ENCODE peak calls at places on chromosomes 6 and 20, in nine cellular contexts. One of them, this sample, is unnamed.

GRCh38 chr6:122374307-122374706 is 25.1 kb upstream of the HSF2 start:
- DNase-seq in brain microvascular endothelial cell: no peak
- DNase-seq in psoas muscle: no peak
- DNase-seq in BJ: no peak
- DNase-seq in CD8-positive, alpha-beta T cell: no peak
- DNase-seq in fibroblast of the aortic adventitia: no peak
- DNase-seq in fibroblast of pulmonary artery: no peak
- DNase-seq in CD8-positive, alpha-beta memory T cell: no peak
- DNase-seq in left lung: no peak
- DNase-seq in this sample: no peak

GRCh38 chr20:16926626-16927025 is 178.5 kb downstream of the OTOR start:
- DNase-seq in brain microvascular endothelial cell: no peak
- DNase-seq in fibroblast of pulmonary artery: no peak
- DNase-seq in CD8-positive, alpha-beta memory T cell: no peak
- DNase-seq in left lung: no peak
- DNase-seq in fibroblast of the aortic adventitia: no peak
- DNase-seq in psoas muscle: no peak
- DNase-seq in CD8-positive, alpha-beta T cell: no peak
- DNase-seq in BJ: no peak
- DNase-seq in this sample: no peak

GRCh38 chr6:8084586-8084985 is 17.8 kb downstream of the EEF1E1 start:
- DNase-seq in brain microvascular endothelial cell: no peak
- DNase-seq in CD8-positive, alpha-beta memory T cell: no peak
- DNase-seq in BJ: no peak
- DNase-seq in CD8-positive, alpha-beta T cell: no peak
- DNase-seq in fibroblast of pulmonary artery: peak
- DNase-seq in fibroblast of the aortic adventitia: peak
- DNase-seq in psoas muscle: no peak
- DNase-seq in left lung: no peak
- DNase-seq in this sample: no peak

GRCh38 chr6:6695711-6696048 is 107.2 kb downstream of the LY86 start:
- DNase-seq in CD8-positive, alpha-beta memory T cell: no peak
- DNase-seq in BJ: no peak
- DNase-seq in fibroblast of the aortic adventitia: peak
- DNase-seq in psoas muscle: no peak
- DNase-seq in brain microvascular endothelial cell: no peak
- DNase-seq in fibroblast of pulmonary artery: peak
- DNase-seq in CD8-positive, alpha-beta T cell: no peak
- DNase-seq in left lung: no peak
- DNase-seq in this sample: no peak

GRCh38 chr6:22884441-22884840 is 315.1 kb downstream of the HDGFL1 start:
- DNase-seq in fibroblast of pulmonary artery: no peak
- DNase-seq in fibroblast of the aortic adventitia: no peak
- DNase-seq in CD8-positive, alpha-beta T cell: no peak
- DNase-seq in brain microvascular endothelial cell: no peak
- DNase-seq in psoas muscle: no peak
- DNase-seq in BJ: no peak
- DNase-seq in CD8-positive, alpha-beta memory T cell: no peak
- DNase-seq in left lung: no peak
- DNase-seq in this sample: no peak

GRCh38 chr6:110178626-110179405 is 654 bp downstream of the WASF1 start:
- DNase-seq in BJ: peak
- DNase-seq in psoas muscle: peak
- DNase-seq in fibroblast of the aortic adventitia: peak
- DNase-seq in fibroblast of pulmonary artery: peak
- DNase-seq in CD8-positive, alpha-beta T cell: peak
- DNase-seq in left lung: peak
- DNase-seq in CD8-positive, alpha-beta memory T cell: peak
- DNase-seq in brain microvascular endothelial cell: peak
- DNase-seq in this sample: peak

GRCh38 chr6:85771455-85771854 is 128.8 kb upstream of the SYNCRIP start:
- DNase-seq in CD8-positive, alpha-beta memory T cell: no peak
- DNase-seq in fibroblast of pulmonary artery: no peak
- DNase-seq in left lung: no peak
- DNase-seq in psoas muscle: no peak
- DNase-seq in BJ: no peak
- DNase-seq in fibroblast of the aortic adventitia: no peak
- DNase-seq in CD8-positive, alpha-beta T cell: no peak
- DNase-seq in brain microvascular endothelial cell: no peak
- DNase-seq in this sample: no peak

GRCh38 chr6:139173172-139173571 is 38.3 kb downstream of the HECA start:
- DNase-seq in CD8-positive, alpha-beta memory T cell: peak
- DNase-seq in fibroblast of the aortic adventitia: no peak
- DNase-seq in psoas muscle: no peak
- DNase-seq in brain microvascular endothelial cell: no peak
- DNase-seq in BJ: no peak
- DNase-seq in CD8-positive, alpha-beta T cell: no peak
- DNase-seq in fibroblast of pulmonary artery: no peak
- DNase-seq in left lung: no peak
- DNase-seq in this sample: no peak

GRCh38 chr6:110951986-110952794 is 6.3 kb upstream of the GTF3C6 start:
- DNase-seq in fibroblast of the aortic adventitia: peak
- DNase-seq in fibroblast of pulmonary artery: peak
- DNase-seq in CD8-positive, alpha-beta memory T cell: no peak
- DNase-seq in brain microvascular endothelial cell: peak
- DNase-seq in CD8-positive, alpha-beta T cell: no peak
- DNase-seq in left lung: no peak
- DNase-seq in BJ: no peak
- DNase-seq in psoas muscle: no peak
- DNase-seq in this sample: no peak

GRCh38 chr20:36018208-36018988 is 50.0 kb downstream of the CNBD2 start:
- DNase-seq in fibroblast of the aortic adventitia: no peak
- DNase-seq in brain microvascular endothelial cell: no peak
- DNase-seq in left lung: no peak
- DNase-seq in fibroblast of pulmonary artery: no peak
- DNase-seq in BJ: no peak
- DNase-seq in psoas muscle: no peak
- DNase-seq in CD8-positive, alpha-beta T cell: no peak
- DNase-seq in CD8-positive, alpha-beta memory T cell: no peak
- DNase-seq in this sample: no peak

GRCh38 chr6:44311767-44312166 is 1.4 kb downstream of the AARS2 start:
- DNase-seq in fibroblast of the aortic adventitia: no peak
- DNase-seq in CD8-positive, alpha-beta T cell: no peak
- DNase-seq in brain microvascular endothelial cell: no peak
- DNase-seq in BJ: no peak
- DNase-seq in fibroblast of pulmonary artery: no peak
- DNase-seq in psoas muscle: no peak
- DNase-seq in left lung: no peak
- DNase-seq in CD8-positive, alpha-beta memory T cell: no peak
- DNase-seq in this sample: no peak

GRCh38 chr20:31630187-31630790 is 7.4 kb upstream of the COX4I2 start:
- DNase-seq in BJ: no peak
- DNase-seq in CD8-positive, alpha-beta memory T cell: no peak
- DNase-seq in fibroblast of pulmonary artery: peak
- DNase-seq in brain microvascular endothelial cell: no peak
- DNase-seq in fibroblast of the aortic adventitia: peak
- DNase-seq in CD8-positive, alpha-beta T cell: no peak
- DNase-seq in psoas muscle: no peak
- DNase-seq in left lung: peak
- DNase-seq in this sample: no peak

GRCh38 chr6:106114492-106114891 is 28.4 kb downstream of the PRDM1 start:
- DNase-seq in CD8-positive, alpha-beta memory T cell: no peak
- DNase-seq in fibroblast of pulmonary artery: no peak
- DNase-seq in brain microvascular endothelial cell: no peak
- DNase-seq in CD8-positive, alpha-beta T cell: no peak
- DNase-seq in BJ: no peak
- DNase-seq in fibroblast of the aortic adventitia: no peak
- DNase-seq in psoas muscle: no peak
- DNase-seq in left lung: no peak
- DNase-seq in this sample: no peak

GRCh38 chr20:6483727-6484126 is 283.8 kb upstream of the BMP2 start:
- DNase-seq in CD8-positive, alpha-beta memory T cell: no peak
- DNase-seq in left lung: no peak
- DNase-seq in BJ: no peak
- DNase-seq in fibroblast of pulmonary artery: no peak
- DNase-seq in fibroblast of the aortic adventitia: no peak
- DNase-seq in CD8-positive, alpha-beta T cell: no peak
- DNase-seq in psoas muscle: no peak
- DNase-seq in brain microvascular endothelial cell: no peak
- DNase-seq in this sample: no peak

DNA sequence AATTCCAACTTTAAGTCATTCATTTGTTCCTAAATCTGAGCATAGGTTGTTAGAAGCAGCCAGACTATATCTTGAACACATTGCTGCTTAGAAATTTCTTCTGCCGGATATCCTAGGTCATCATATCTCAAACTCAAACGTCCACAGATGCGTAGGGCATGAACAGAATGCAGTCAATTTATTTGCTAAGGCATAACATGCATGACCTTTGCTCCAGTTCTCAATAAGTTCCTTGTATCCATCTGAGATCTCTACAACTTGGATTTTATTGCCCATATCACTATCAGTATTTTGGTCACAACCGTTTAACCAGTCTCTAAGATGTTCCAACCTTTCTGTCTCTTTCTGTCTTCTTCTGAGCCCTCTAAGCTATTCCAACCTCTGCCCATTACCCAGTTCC is 210.9 kb upstream of the MANEA start:
- DNase-seq in CD8-positive, alpha-beta memory T cell: no peak
- DNase-seq in brain microvascular endothelial cell: no peak
- DNase-seq in left lung: no peak
- DNase-seq in CD8-positive, alpha-beta T cell: no peak
- DNase-seq in psoas muscle: no peak
- DNase-seq in fibroblast of pulmonary artery: no peak
- DNase-seq in fibroblast of the aortic adventitia: no peak
- DNase-seq in BJ: no peak
- DNase-seq in this sample: no peak
- H3K4me3 ChIP-seq in CD8-positive, alpha-beta memory T cell: no peak
- H3K4me3 ChIP-seq in brain microvascular endothelial cell: no peak
- H3K4me3 ChIP-seq in left lung: no peak
- H3K4me3 ChIP-seq in CD8-positive, alpha-beta T cell: no peak
- H3K4me3 ChIP-seq in psoas muscle: no peak
- H3K4me3 ChIP-seq in fibroblast of pulmonary artery: no peak
- H3K4me3 ChIP-seq in fibroblast of the aortic adventitia: no peak
- H3K4me3 ChIP-seq in BJ: no peak
- H3K4me3 ChIP-seq in this sample: no peak

DNA sequence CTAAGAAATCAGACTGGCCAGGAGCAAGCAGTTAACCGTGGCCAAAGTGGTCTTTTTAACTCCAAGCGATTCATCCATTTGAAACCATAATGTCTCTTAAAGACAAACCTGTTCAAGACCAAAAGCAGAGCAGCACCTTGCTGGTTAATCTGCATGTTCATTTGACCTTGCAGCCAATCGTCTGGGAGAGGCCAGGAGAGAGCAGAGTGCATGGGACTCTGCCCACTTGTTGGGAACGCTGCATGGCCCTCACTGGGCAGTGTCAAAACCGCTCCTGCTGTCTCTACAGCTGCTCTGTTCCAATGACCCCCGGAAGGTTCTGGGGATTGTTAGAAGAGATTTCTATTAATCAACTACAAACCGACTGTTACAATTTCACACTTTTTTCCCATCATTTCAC is 79.6 kb downstream of the OLIG3 start:
- DNase-seq in CD8-positive, alpha-beta T cell: no peak
- DNase-seq in left lung: no peak
- DNase-seq in brain microvascular endothelial cell: no peak
- DNase-seq in psoas muscle: no peak
- DNase-seq in fibroblast of pulmonary artery: no peak
- DNase-seq in fibroblast of the aortic adventitia: no peak
- DNase-seq in CD8-positive, alpha-beta memory T cell: no peak
- DNase-seq in BJ: no peak
- DNase-seq in this sample: no peak
- H3K4me3 ChIP-seq in CD8-positive, alpha-beta T cell: peak
- H3K4me3 ChIP-seq in left lung: no peak
- H3K4me3 ChIP-seq in brain microvascular endothelial cell: no peak
- H3K4me3 ChIP-seq in psoas muscle: peak
- H3K4me3 ChIP-seq in fibroblast of pulmonary artery: no peak
- H3K4me3 ChIP-seq in fibroblast of the aortic adventitia: peak
- H3K4me3 ChIP-seq in CD8-positive, alpha-beta memory T cell: peak
- H3K4me3 ChIP-seq in BJ: no peak
- H3K4me3 ChIP-seq in this sample: peak

GRCh38 chr6:37137881-37138568 is 31.9 kb upstream of the PIM1 start:
- DNase-seq in psoas muscle: no peak
- DNase-seq in left lung: no peak
- DNase-seq in fibroblast of pulmonary artery: peak
- DNase-seq in CD8-positive, alpha-beta T cell: no peak
- DNase-seq in CD8-positive, alpha-beta memory T cell: no peak
- DNase-seq in brain microvascular endothelial cell: peak
- DNase-seq in fibroblast of the aortic adventitia: peak
- DNase-seq in BJ: no peak
- DNase-seq in this sample: no peak
- H3K4me3 ChIP-seq in psoas muscle: no peak
- H3K4me3 ChIP-seq in left lung: no peak
- H3K4me3 ChIP-seq in fibroblast of pulmonary artery: peak
- H3K4me3 ChIP-seq in CD8-positive, alpha-beta T cell: no peak
- H3K4me3 ChIP-seq in CD8-positive, alpha-beta memory T cell: no peak
- H3K4me3 ChIP-seq in brain microvascular endothelial cell: peak
- H3K4me3 ChIP-seq in fibroblast of the aortic adventitia: no peak
- H3K4me3 ChIP-seq in BJ: no peak
- H3K4me3 ChIP-seq in this sample: no peak

GRCh38 chr6:155142163-155142901 is 121.5 kb upstream of the CLDN20 start:
- DNase-seq in psoas muscle: no peak
- DNase-seq in CD8-positive, alpha-beta T cell: no peak
- DNase-seq in brain microvascular endothelial cell: no peak
- DNase-seq in BJ: no peak
- DNase-seq in CD8-positive, alpha-beta memory T cell: no peak
- DNase-seq in fibroblast of the aortic adventitia: no peak
- DNase-seq in left lung: no peak
- DNase-seq in fibroblast of pulmonary artery: peak
- DNase-seq in this sample: no peak

GRCh38 chr6:155146205-155146604 is 117.6 kb upstream of the CLDN20 start:
- DNase-seq in fibroblast of the aortic adventitia: no peak
- DNase-seq in CD8-positive, alpha-beta T cell: no peak
- DNase-seq in left lung: no peak
- DNase-seq in CD8-positive, alpha-beta memory T cell: no peak
- DNase-seq in psoas muscle: no peak
- DNase-seq in fibroblast of pulmonary artery: no peak
- DNase-seq in BJ: no peak
- DNase-seq in brain microvascular endothelial cell: no peak
- DNase-seq in this sample: no peak

GRCh38 chr6:155142902-155143609 is 120.8 kb upstream of the CLDN20 start:
- DNase-seq in fibroblast of pulmonary artery: peak
- DNase-seq in brain microvascular endothelial cell: no peak
- DNase-seq in BJ: no peak
- DNase-seq in left lung: no peak
- DNase-seq in psoas muscle: no peak
- DNase-seq in CD8-positive, alpha-beta T cell: no peak
- DNase-seq in fibroblast of the aortic adventitia: peak
- DNase-seq in CD8-positive, alpha-beta memory T cell: no peak
- DNase-seq in this sample: no peak

GRCh38 chr6:155141512-155141911 is 122.3 kb upstream of the CLDN20 start:
- DNase-seq in brain microvascular endothelial cell: no peak
- DNase-seq in CD8-positive, alpha-beta memory T cell: no peak
- DNase-seq in fibroblast of pulmonary artery: no peak
- DNase-seq in BJ: no peak
- DNase-seq in left lung: no peak
- DNase-seq in fibroblast of the aortic adventitia: no peak
- DNase-seq in CD8-positive, alpha-beta T cell: no peak
- DNase-seq in psoas muscle: no peak
- DNase-seq in this sample: no peak

DNA sequence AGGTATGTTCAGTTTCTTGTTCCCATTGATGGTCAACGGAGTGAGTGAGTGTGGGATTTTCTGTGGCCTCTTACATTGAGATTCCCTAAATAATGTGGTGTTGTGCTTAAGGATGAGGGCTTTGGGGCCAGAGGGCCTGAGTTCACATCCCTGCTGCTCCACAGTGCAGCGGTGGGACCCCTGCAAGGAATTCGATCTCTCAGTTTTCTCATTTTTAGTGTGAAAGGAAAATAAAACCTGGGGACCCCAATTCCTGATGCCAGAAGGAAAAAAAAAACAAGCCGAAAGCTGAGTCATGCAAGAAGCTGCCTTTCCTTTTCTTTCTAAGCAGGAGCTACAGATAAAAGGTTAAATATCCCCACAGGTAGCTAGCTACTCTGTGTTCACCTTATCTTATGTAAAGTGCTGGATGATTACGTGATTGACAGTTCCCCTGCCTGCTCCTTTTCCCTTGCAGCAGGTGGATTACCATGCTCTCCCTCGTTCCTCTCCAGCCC is 120.2 kb upstream of the CLDN20 start:
- DNase-seq in CD8-positive, alpha-beta memory T cell: no peak
- DNase-seq in psoas muscle: no peak
- DNase-seq in left lung: no peak
- DNase-seq in BJ: no peak
- DNase-seq in fibroblast of the aortic adventitia: no peak
- DNase-seq in CD8-positive, alpha-beta T cell: no peak
- DNase-seq in brain microvascular endothelial cell: no peak
- DNase-seq in fibroblast of pulmonary artery: peak
- DNase-seq in this sample: no peak
- H3K4me3 ChIP-seq in CD8-positive, alpha-beta memory T cell: peak
- H3K4me3 ChIP-seq in psoas muscle: peak
- H3K4me3 ChIP-seq in left lung: no peak
- H3K4me3 ChIP-seq in BJ: peak
- H3K4me3 ChIP-seq in fibroblast of the aortic adventitia: peak
- H3K4me3 ChIP-seq in CD8-positive, alpha-beta T cell: peak
- H3K4me3 ChIP-seq in brain microvascular endothelial cell: no peak
- H3K4me3 ChIP-seq in fibroblast of pulmonary artery: peak
- H3K4me3 ChIP-seq in this sample: peak